ENCODE peak calls at places on chromosomes 11 and 22, in five cellular contexts. V is left lung, N is fibroblast of lung, D is A549, Z is heart left ventricle. T is an unnamed sample.
A peak's percentile ranks its signal among the peaks of the same experiment; 100 is the strongest.

GRCh38 chr11:6647836-6648235 is 7.8 kb downstream of the DCHS1 start:
- DNase-seq in Z (no peak), V (no peak), N (no peak), D (no peak), T (no peak)

GRCh38 chr11:27582686-27583085 is 76.1 kb upstream of the LIN7C start:
- DNase-seq in V (no peak), Z (no peak), N (no peak), D (no peak), T (no peak)

GRCh38 chr22:41833369-41834004 is 582 bp downstream of the SREBF2 start:
- DNase-seq in Z (peak; percentile 49), N (peak; percentile 20), D (peak; percentile 27), V (peak; percentile 86), T (peak; percentile 57)

GRCh38 chr22:45708145-45708544 is 36.5 kb downstream of the ATXN10 start:
- DNase-seq in N (no peak), V (no peak), D (no peak), Z (no peak), T (no peak)

GRCh38 chr11:67303132-67303988 is at the start of gene SSH3:
- DNase-seq in N (peak; percentile 45), V (peak; percentile 98), Z (peak; percentile 83), D (peak; percentile 74), T (peak; percentile 90)

GRCh38 chr11:117934526-117935307 is 5.5 kb upstream of the TMPRSS13 start:
- DNase-seq in V (no peak), D (no peak), Z (no peak), N (no peak), T (no peak)

GRCh38 chr22:28369849-28370248 is 309.8 kb downstream of the TTC28 start:
- DNase-seq in V (no peak), D (no peak), Z (no peak), N (no peak), T (peak; percentile 10)

GRCh38 chr11:9580894-9581293 is 7.4 kb downstream of the WEE1 start:
- DNase-seq in D (no peak), V (no peak), N (no peak), Z (no peak), T (no peak)

GRCh38 chr11:120130176-120130980 is 7.5 kb downstream of the TRIM29 start:
- DNase-seq in Z (no peak), V (peak; percentile 45), N (no peak), D (no peak), T (peak; percentile 7)

GRCh38 chr11:108142304-108142703 is 20.9 kb downstream of the ACAT1 start:
- DNase-seq in D (no peak), N (no peak), Z (no peak), V (no peak), T (no peak)

GRCh38 chr11:68353669-68354068 is 41.3 kb downstream of the LRP5 start:
- DNase-seq in N (no peak), V (no peak), Z (no peak), D (no peak), T (no peak)

GRCh38 chr22:35306350-35306967 is 6.8 kb downstream of the TOM1 start:
- DNase-seq in N (no peak), D (no peak), Z (no peak), V (no peak), T (no peak)
- H3K27ac ChIP-seq in N (no peak overlapping the region), D (no peak overlapping the region), Z (peak overlapping the region; percentile 64), V (peak overlapping the region; percentile 41), T (no peak overlapping the region)

DNA sequence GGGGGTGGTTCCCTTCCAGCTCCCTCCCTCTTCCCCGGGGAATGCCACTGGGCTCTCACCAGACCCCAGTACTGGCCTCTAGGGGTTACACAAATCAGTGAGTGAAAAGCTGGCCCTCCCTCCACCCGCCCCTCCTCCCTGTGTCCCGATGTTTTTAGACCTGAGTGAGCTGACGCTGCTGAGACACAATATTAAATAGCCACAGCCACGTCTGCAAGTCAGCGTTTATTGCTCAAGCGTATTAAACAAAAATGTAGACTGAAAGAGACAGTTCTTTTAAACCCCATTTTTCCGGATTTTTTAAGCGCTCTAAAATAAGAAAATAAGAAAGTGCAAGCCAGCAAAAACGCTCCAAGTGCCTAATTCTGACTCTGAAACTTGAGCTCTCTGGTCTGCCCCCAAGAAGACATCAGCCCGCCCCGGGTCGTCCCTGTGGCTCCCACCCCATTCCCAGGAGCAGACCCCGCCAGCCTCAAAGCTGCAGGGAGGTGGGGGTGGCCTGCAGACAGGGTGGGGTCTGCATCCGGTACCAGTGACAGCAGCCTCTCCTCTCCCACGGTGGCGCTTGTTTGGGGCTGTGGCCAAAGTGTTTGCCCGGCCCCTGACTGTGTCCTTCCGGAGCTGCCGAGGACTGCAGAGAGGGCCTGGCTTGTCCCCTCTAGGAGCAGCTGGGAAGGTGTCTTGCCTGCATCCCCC is 1.2 kb upstream of the TTLL8 start:
- DNase-seq in N (peak; percentile 58), V (peak; percentile 40), D (peak; percentile 29), Z (no peak), T (no peak)
- TF ChIP-seq CTCF in N (peak; percentile 8), V (no peak), D (no peak), Z (no peak), T (no peak)

GRCh38 chr11:14645985-14646900 is 2.6 kb downstream of the PDE3B start:
- DNase-seq in N (peak; percentile 37), Z (no peak), D (no peak), V (no peak), T (no peak)

GRCh38 chr11:14645247-14645912 is 1.8 kb downstream of the PDE3B start:
- DNase-seq in D (no peak), V (no peak), Z (no peak), N (peak; percentile 52), T (no peak)

GRCh38 chr11:14642873-14643696 is 519 bp upstream of the PDE3B start:
- DNase-seq in D (peak; percentile 15), N (no peak), Z (no peak), V (peak; percentile 96), T (peak; percentile 15)

GRCh38 chr11:14643697-14644395 is at the start of gene PDE3B:
- DNase-seq in N (peak; percentile 56), V (peak; percentile 91), D (peak; percentile 83), Z (peak; percentile 87), T (peak; percentile 90)

GRCh38 chr11:14644396-14645246 is 1.0 kb downstream of the PDE3B start:
- DNase-seq in N (peak; percentile 31), Z (peak; percentile 32), V (no peak), D (peak; percentile 28), T (peak; percentile 43)
- H3K27ac ChIP-seq in N (peak overlapping the region; percentile 50), Z (peak overlapping the region; percentile 86), V (peak overlapping the region; percentile 94), D (peak overlapping the region; percentile 79), T (peak overlapping the region; percentile 96)

GRCh38 chr22:21641417-21641794 is 696 bp upstream of the SDF2L1 start:
- DNase-seq in V (no peak), Z (no peak), N (peak; percentile 51), D (peak; percentile 61), T (peak; percentile 54)
- TF ChIP-seq CTCF in V (no peak), Z (peak; percentile 30), N (peak; percentile 51), D (peak; percentile 56), T (peak; percentile 31)

DNA sequence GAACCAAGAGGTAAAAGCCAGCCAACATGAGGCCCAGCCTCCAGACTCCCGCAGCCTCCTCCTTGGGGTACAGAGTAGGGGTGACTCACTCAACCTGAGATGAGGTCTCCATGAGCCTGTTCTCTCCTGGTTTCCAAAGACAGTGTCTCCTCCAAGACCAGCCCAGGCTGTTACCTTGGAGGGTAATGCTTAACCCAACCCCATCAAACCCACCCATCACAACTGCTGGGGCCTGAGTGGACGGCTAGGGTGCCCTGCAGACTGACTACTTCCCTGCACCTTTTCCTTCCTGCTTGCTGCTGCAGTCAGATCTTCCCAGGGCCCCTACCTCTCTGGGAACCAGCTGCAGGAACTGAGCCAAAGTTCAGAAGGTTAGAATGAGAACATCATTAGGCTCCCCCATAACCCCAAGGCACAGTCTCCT is 5.1 kb upstream of the NOL12 start:
- DNase-seq in V (no peak), D (no peak), Z (no peak), N (peak; percentile 28), T (no peak)
- H3K27ac ChIP-seq in V (no peak overlapping the region), D (peak overlapping the region; percentile 42), Z (no peak overlapping the region), N (peak overlapping the region; percentile 42), T (peak overlapping the region; percentile 5)

DNA sequence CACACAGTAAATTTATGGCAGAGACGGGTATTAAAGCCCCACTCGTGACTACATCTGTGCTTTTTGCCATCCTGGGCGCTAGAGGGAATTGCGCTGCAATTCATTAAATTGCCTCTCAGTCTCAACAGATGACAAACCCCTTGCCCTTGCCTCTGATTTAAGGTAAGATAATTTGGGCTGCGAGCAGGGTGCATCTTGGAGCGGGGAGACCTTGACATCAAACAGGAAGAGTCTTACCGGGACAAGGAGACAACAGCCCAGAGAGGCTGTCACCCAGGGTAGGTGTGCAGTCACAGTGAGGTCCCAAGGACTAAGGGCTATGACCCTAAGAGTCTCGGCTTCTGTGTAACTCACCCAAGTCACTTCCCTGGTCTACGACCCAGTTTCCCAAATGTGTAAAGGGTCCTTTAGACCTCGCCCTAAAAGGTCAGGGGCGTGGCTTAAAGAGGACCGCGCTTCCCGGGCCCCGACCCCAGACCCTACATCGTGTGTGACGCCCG is 427 bp upstream of the TOM1 start:
- DNase-seq in N (peak; percentile 20), Z (no peak), V (no peak), D (no peak), T (no peak)
- TF ChIP-seq CTCF in N (no peak), Z (no peak), V (no peak), D (no peak), T (no peak)